ENCODE peak calls at places on chromosomes 5 and 9, in seven cellular contexts. H is CD8-positive, alpha-beta T cell; U is CD4-positive, CD25-positive, alpha-beta regulatory T cell; K is Right ventricle myocardium superior; V is activated B cell treated with CpG ODN at 0.5 μM for 24 hours; T is activated T-cell treated with anti-CD3 and anti-CD28 coated beads, Interleukin-2, amount 50 U/mL, for 4 hours; J is naive thymus-derived CD8-positive, alpha-beta T cell. B is an unnamed sample.

GRCh38 chr9:116501871-116502270 is 185.2 kb upstream of the TRIM32 start:
- ATAC-seq in K (no peak), J (no peak), T (no peak), H (no peak), U (no peak), V (no peak), B (no peak)

GRCh38 chr9:22039258-22039657 is 30.2 kb upstream of the CDKN2B start:
- ATAC-seq in T (no peak), J (no peak), V (no peak), U (no peak), H (no peak), K (no peak), B (no peak)

GRCh38 chr5:111748304-111748763 is 8.7 kb downstream of the NREP start:
- ATAC-seq in V (no peak), H (no peak), T (no peak), U (no peak), J (no peak), K (peak; percentile 70), B (no peak)

GRCh38 chr9:5518937-5519319 is 8.6 kb downstream of the PDCD1LG2 start:
- ATAC-seq in J (no peak), U (no peak), V (no peak), K (no peak), H (no peak), T (peak; percentile 27), B (peak; percentile 20)

GRCh38 chr9:104144336-104144735 is 50.2 kb downstream of the SMC2 start:
- ATAC-seq in T (no peak), U (no peak), V (no peak), H (no peak), K (no peak), J (no peak), B (peak; percentile 20)

GRCh38 chr5:89662499-89662898 is 747.1 kb downstream of the CETN3 start:
- ATAC-seq in V (no peak), T (no peak), H (no peak), K (no peak), J (no peak), U (no peak), B (no peak)

GRCh38 chr9:18972675-18973074 is 60.3 kb downstream of the SAXO1 start:
- ATAC-seq in T (no peak), H (no peak), U (no peak), K (no peak), V (no peak), J (no peak), B (no peak)

GRCh38 chr5:26700759-26701384 is 337.5 kb downstream of the CDH9 start:
- ATAC-seq in J (no peak), T (no peak), H (no peak), V (no peak), K (no peak), U (no peak), B (no peak)

GRCh38 chr5:149789835-149790234 is 59.7 kb downstream of the PPARGC1B start:
- ATAC-seq in V (no peak), T (no peak), K (no peak), H (no peak), J (no peak), U (no peak), B (no peak)

GRCh38 chr5:141778211-141778610 is 96.2 kb upstream of the ARAP3 start:
- ATAC-seq in T (no peak), V (no peak), J (no peak), U (no peak), H (no peak), K (no peak), B (no peak)

GRCh38 chr5:55578771-55579170 is 44.0 kb upstream of the PLPP1 start:
- ATAC-seq in V (no peak), U (no peak), K (peak; percentile 70), J (no peak), T (no peak), H (no peak), B (no peak)

GRCh38 chr5:167580608-167581007 is 710.8 kb upstream of the WWC1 start:
- ATAC-seq in J (no peak), T (no peak), U (no peak), V (no peak), K (no peak), H (no peak), B (no peak)

GRCh38 chr9:20028192-20028848 is 239.5 kb upstream of the SLC24A2 start:
- ATAC-seq in T (no peak), U (no peak), J (no peak), H (no peak), K (no peak), V (no peak), B (no peak)

GRCh38 chr9:68551191-68551590 is 10.5 kb upstream of the TMEM252 start:
- ATAC-seq in U (no peak), H (no peak), J (no peak), T (no peak), K (peak; percentile 30), V (no peak), B (no peak)

GRCh38 chr9:134922066-134922931 is 4.6 kb upstream of the FCN1 start:
- ATAC-seq in T (no peak), U (no peak), V (no peak), K (peak; percentile 82), H (no peak), J (no peak), B (peak; percentile 16)

GRCh38 chr9:20997503-20998076 is 33.9 kb downstream of the HACD4 start:
- ATAC-seq in J (no peak), T (peak; percentile 88), V (peak; percentile 31), H (no peak), U (peak; percentile 69), K (no peak), B (peak; percentile 64)

GRCh38 chr9:71778085-71778484 is 9.8 kb upstream of the CEMIP2 start:
- ATAC-seq in J (no peak), K (no peak), T (no peak), V (no peak), U (no peak), H (no peak), B (no peak)

GRCh38 chr5:147750065-147750464 is 32.5 kb downstream of the JAKMIP2 start:
- ATAC-seq in T (no peak), K (no peak), U (no peak), J (no peak), V (no peak), H (no peak), B (no peak)

GRCh38 chr5:172598251-172599203 is 42.5 kb upstream of the NEURL1B start:
- ATAC-seq in K (no peak), H (no peak), U (no peak), T (no peak), V (no peak), J (no peak), B (no peak)

GRCh38 chr5:151811593-151812321 is 40.0 kb downstream of the G3BP1 start:
- ATAC-seq in U (no peak), K (peak; percentile 89), V (no peak), T (no peak), J (no peak), H (no peak), B (no peak)

GRCh38 chr9:87267701-87268100 is 230.0 kb upstream of the DAPK1 start:
- ATAC-seq in U (no peak), J (no peak), H (no peak), T (no peak), V (no peak), K (peak; percentile 85), B (no peak)

GRCh38 chr5:36680066-36680465 is 73.7 kb downstream of the SLC1A3 start:
- ATAC-seq in J (no peak), H (no peak), K (peak; percentile 55), T (no peak), U (no peak), V (no peak), B (no peak)

GRCh38 chr9:126975327-126976059 is 60.9 kb downstream of the RALGPS1 start:
- ATAC-seq in V (no peak), T (no peak), U (no peak), H (no peak), K (peak; percentile 25), J (no peak), B (no peak)

GRCh38 chr5:66891184-66891925 is 295.2 kb downstream of the MAST4 start:
- ATAC-seq in T (no peak), J (no peak), U (no peak), V (no peak), K (peak; percentile 81), H (no peak), B (no peak)

GRCh38 chr5:9392625-9393024 is 153.2 kb downstream of the SEMA5A start:
- ATAC-seq in V (no peak), U (no peak), H (no peak), T (no peak), K (peak; percentile 89), J (no peak), B (no peak)

GRCh38 chr9:125085703-125086477 is 57.4 kb downstream of the SCAI start:
- ATAC-seq in H (no peak), K (peak; percentile 87), T (no peak), V (no peak), J (no peak), U (no peak), B (no peak)